ENCODE peak calls at places on chromosomes 6 and 20, in nine cellular contexts. N is GM23338, I is fibroblast of lung, F is uterus, L is right atrium auricular region, P is HepG2, X is esophagus squamous epithelium, D is colonic mucosa, G is HCT116. C is an unnamed sample. For H3K4me1 and H3K36me3, the result is how much of the 10 kb centered on the place peaks cover.

GRCh38 chr20:58366016-58366415 is 23.0 kb upstream of the VAPB start:
- DNase-seq in I (no peak), P (no peak), D (no peak), X (no peak), N (peak), L (no peak), G (no peak), F (no peak), C (no peak)

GRCh38 chr6:91462236-91462635 is 875.4 kb upstream of the MAP3K7 start:
- DNase-seq in P (no peak), X (no peak), F (no peak), L (no peak), I (peak), N (no peak), G (no peak), D (no peak), C (no peak)

GRCh38 chr20:54133434-54134427 is 40.1 kb downstream of the CYP24A1 start:
- DNase-seq in I (peak), P (peak), G (peak), F (no peak), X (no peak), D (peak), L (no peak), N (no peak), C (no peak)

GRCh38 chr6:169959129-169960002 is 207.9 kb downstream of the ERMARD start:
- DNase-seq in L (peak), G (no peak), F (peak), P (no peak), D (peak), N (peak), I (no peak), X (no peak), C (peak)

GRCh38 chr6:30820196-30820595 is 64.1 kb upstream of the DDR1 start:
- DNase-seq in F (no peak), I (peak), L (peak), G (peak), N (no peak), X (no peak), P (peak), D (peak), C (peak)

GRCh38 chr6:4916954-4917561 is 86.8 kb downstream of the RPP40 start:
- DNase-seq in G (no peak), D (no peak), X (no peak), N (no peak), I (no peak), L (no peak), F (no peak), P (no peak), C (no peak)

GRCh38 chr20:50354690-50355592 is 155.2 kb upstream of the PTPN1 start:
- DNase-seq in G (no peak), F (no peak), X (no peak), P (no peak), D (no peak), L (no peak), N (no peak), I (no peak), C (peak)

GRCh38 chr6:51792273-51793030 is 295.0 kb downstream of the PKHD1 start:
- DNase-seq in D (no peak), L (no peak), P (no peak), N (peak), I (no peak), F (no peak), X (no peak), G (no peak), C (no peak)

GRCh38 chr6:152207915-152208714 is 400.6 kb downstream of the ESR1 start:
- DNase-seq in X (no peak), N (no peak), L (no peak), G (no peak), P (peak), D (no peak), I (no peak), F (no peak), C (no peak)

GRCh38 chr6:123393333-123393732 is 243.4 kb downstream of the TRDN start:
- DNase-seq in L (no peak), D (no peak), G (no peak), N (peak), I (peak), X (no peak), P (peak), F (no peak), C (no peak)

GRCh38 chr6:157457787-157458186 is 76.8 kb downstream of the ZDHHC14 start:
- DNase-seq in F (no peak), N (no peak), P (no peak), D (no peak), G (no peak), I (no peak), L (no peak), X (no peak), C (no peak)

GRCh38 chr6:85966859-85967258 is 324.2 kb upstream of the SYNCRIP start:
- DNase-seq in F (no peak), D (no peak), N (no peak), I (no peak), G (no peak), L (no peak), X (no peak), P (no peak), C (no peak)
- H3K4me1 ChIP-seq in F (under half), D (under half), N (under half), I (under half), G (under half), L (under half), X (under half), P (under half), C (under half)

GRCh38 chr6:6177754-6178153 is 142.7 kb downstream of the F13A1 start:
- DNase-seq in N (no peak), D (no peak), X (no peak), P (no peak), G (no peak), L (no peak), F (no peak), I (no peak), C (no peak)

GRCh38 chr6:6176132-6176531 is 144.3 kb downstream of the F13A1 start:
- DNase-seq in N (no peak), F (no peak), X (no peak), G (no peak), I (no peak), P (no peak), L (no peak), D (no peak), C (no peak)

GRCh38 chr6:6179858-6180257 is 140.6 kb downstream of the F13A1 start:
- DNase-seq in G (no peak), L (no peak), P (no peak), F (no peak), X (no peak), D (no peak), N (peak), I (no peak), C (no peak)

GRCh38 chr6:6178795-6179194 is 141.7 kb downstream of the F13A1 start:
- DNase-seq in P (no peak), N (no peak), D (no peak), X (no peak), F (no peak), G (no peak), L (no peak), I (no peak), C (no peak)

GRCh38 chr6:6176829-6177228 is 143.6 kb downstream of the F13A1 start:
- DNase-seq in L (no peak), F (no peak), N (no peak), D (no peak), G (no peak), X (no peak), I (no peak), P (no peak), C (no peak)
- H3K27ac ChIP-seq in L (no peak), F (no peak), N (no peak), D (no peak), G (no peak), X (no peak), I (no peak), P (no peak), C (no peak)

GRCh38 chr20:46396052-46396451 is 10.4 kb downstream of the ELMO2 start:
- DNase-seq in F (no peak), P (no peak), G (no peak), N (no peak), L (no peak), I (no peak), X (no peak), D (no peak), C (no peak)

GRCh38 chr20:46388945-46389344 is 17.5 kb downstream of the ELMO2 start:
- DNase-seq in I (no peak), F (no peak), L (no peak), G (no peak), N (no peak), X (no peak), D (no peak), P (no peak), C (no peak)

GRCh38 chr20:46398963-46399362 is 7.5 kb downstream of the ELMO2 start:
- DNase-seq in X (no peak), L (no peak), F (no peak), P (no peak), N (no peak), D (no peak), G (no peak), I (no peak), C (no peak)

GRCh38 chr20:46394872-46395470 is 11.4 kb downstream of the ELMO2 start:
- DNase-seq in L (no peak), P (no peak), N (no peak), X (no peak), G (no peak), F (no peak), D (no peak), I (no peak), C (no peak)

DNA sequence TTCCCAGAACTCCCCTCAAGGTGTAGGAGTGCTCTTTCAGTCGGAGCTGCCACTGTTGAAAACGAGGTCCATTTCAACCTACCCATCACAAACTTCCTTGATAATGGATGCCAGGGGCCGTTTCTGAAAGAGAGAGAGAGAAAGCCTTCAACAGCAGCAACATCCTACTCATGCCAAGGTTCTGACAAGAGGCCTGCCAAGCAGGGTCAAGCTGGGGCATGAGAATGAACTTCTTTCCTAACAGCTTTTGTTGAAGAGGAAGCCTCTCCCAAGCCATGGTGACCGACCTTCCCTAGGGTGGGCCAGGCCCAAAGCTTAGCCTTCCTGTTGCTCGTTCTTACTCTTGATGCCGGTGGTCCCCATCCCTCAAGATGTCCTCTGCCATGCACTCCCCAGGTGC is 12.4 kb downstream of the ELMO2 start:
- DNase-seq in N (no peak), F (no peak), G (no peak), I (no peak), D (no peak), L (no peak), P (no peak), X (no peak), C (no peak)
- H3K36me3 ChIP-seq in N (under half), F (under half), G (under half), I (under half), D (under half), L (half or more), P (half or more), X (under half), C (under half)

GRCh38 chr20:25055711-25056492 is 2.0 kb downstream of the ACSS1 start:
- DNase-seq in F (peak), N (no peak), D (peak), I (peak), X (no peak), G (no peak), P (no peak), L (no peak), C (no peak)
- H3K4me1 ChIP-seq in F (under half), N (under half), D (under half), I (under half), X (half or more), G (under half), P (half or more), L (half or more), C (under half)

GRCh38 chr6:166533205-166533824 is 53.2 kb downstream of the RAMACL start:
- DNase-seq in F (no peak), P (no peak), X (no peak), D (peak), N (no peak), L (no peak), I (no peak), G (no peak), C (no peak)

GRCh38 chr6:166530211-166531045 is 56.0 kb downstream of the RAMACL start:
- DNase-seq in F (no peak), D (no peak), X (no peak), G (peak), I (peak), L (no peak), P (no peak), N (no peak), C (no peak)

GRCh38 chr6:166534658-166535406 is 51.6 kb downstream of the RAMACL start:
- DNase-seq in P (no peak), X (no peak), F (no peak), N (no peak), L (no peak), I (no peak), D (no peak), G (no peak), C (no peak)

GRCh38 chr6:166529571-166529970 is 56.9 kb downstream of the RAMACL start:
- DNase-seq in I (peak), N (no peak), D (no peak), L (no peak), X (no peak), F (no peak), G (no peak), P (no peak), C (no peak)

GRCh38 chr6:166532302-166532701 is 54.2 kb downstream of the RAMACL start:
- DNase-seq in N (no peak), X (no peak), F (no peak), L (no peak), P (no peak), I (no peak), G (no peak), D (no peak), C (no peak)
- H3K27ac ChIP-seq in N (no peak), X (no peak), F (no peak), L (no peak), P (no peak), I (no peak), G (no peak), D (no peak), C (no peak)

GRCh38 chr6:35582315-35582714 is 69.6 kb upstream of the TULP1 start:
- DNase-seq in N (no peak), P (no peak), G (no peak), I (no peak), F (no peak), L (no peak), X (no peak), D (no peak), C (no peak)
- H3K36me3 ChIP-seq in N (under half), P (under half), G (under half), I (under half), F (under half), L (half or more), X (under half), D (under half), C (under half)

DNA sequence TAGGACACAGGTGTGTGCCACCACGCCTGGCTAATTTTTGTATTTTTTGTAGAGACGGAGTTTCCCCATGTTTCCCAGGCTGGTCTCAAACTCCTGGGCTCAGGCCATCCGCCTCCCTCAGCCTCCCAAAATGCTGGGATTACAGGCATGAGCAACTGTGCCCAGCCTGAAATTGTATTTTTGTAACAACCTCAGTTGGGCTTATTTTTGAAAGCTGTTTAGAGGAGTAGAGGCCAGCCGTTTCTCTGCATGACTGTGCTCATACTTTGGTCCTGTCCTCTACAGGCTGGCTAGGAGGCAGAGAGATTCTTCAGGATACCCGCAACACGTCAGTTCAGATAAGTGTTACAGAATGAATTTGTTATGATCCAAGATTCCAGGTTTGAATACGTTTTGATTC is 22.1 kb downstream of the CAGE1 start:
- DNase-seq in F (no peak), X (no peak), N (no peak), I (no peak), D (no peak), L (no peak), G (no peak), P (no peak), C (no peak)
- H3K4me1 ChIP-seq in F (under half), X (under half), N (under half), I (under half), D (under half), L (under half), G (under half), P (under half), C (under half)

GRCh38 chr6:111824608-111825337 is 48.5 kb downstream of the FYN start:
- DNase-seq in P (no peak), N (no peak), D (no peak), I (no peak), X (no peak), F (no peak), L (no peak), G (no peak), C (no peak)
- H3K27ac ChIP-seq in P (no peak), N (no peak), D (no peak), I (no peak), X (peak), F (peak), L (peak), G (no peak), C (no peak)

GRCh38 chr6:79010422-79010821 is 67.6 kb downstream of the PHIP start:
- DNase-seq in L (no peak), F (no peak), D (no peak), X (no peak), P (no peak), N (no peak), G (no peak), I (no peak), C (no peak)

GRCh38 chr6:79009819-79010218 is 68.2 kb downstream of the PHIP start:
- DNase-seq in N (no peak), G (no peak), P (no peak), L (no peak), X (no peak), F (no peak), I (no peak), D (no peak), C (no peak)

GRCh38 chr6:79011940-79012339 is 66.1 kb downstream of the PHIP start:
- DNase-seq in G (no peak), F (no peak), I (no peak), X (no peak), D (no peak), P (no peak), N (no peak), L (no peak), C (no peak)
- H3K36me3 ChIP-seq in G (under half), F (under half), I (under half), X (under half), D (under half), P (under half), N (under half), L (under half), C (under half)